ENCODE peak calls at places on chromosomes 5 and 9, in eight cellular contexts. M is activated CD8-positive, alpha-beta memory T cell treated with anti-CD3 and anti-CD28 coated beads, Interleukin-2, amount 50 U/mL, for 4 hours; K is fibroblast of the aortic adventitia; J is KBM-7; D is activated T-cell treated with anti-CD3 and anti-CD28 coated beads, Interleukin-2, amount 50 U/mL, for 72 hours; V is iPS-NIHi11; X is cerebellar cortex; H is CD8-positive, alpha-beta T cell. R is an unnamed sample.

GRCh38 chr5:171308453-171309275 is at the start of gene TLX3:
- DNase-seq in H (no peak), D (no peak), M (no peak), X (peak), J (no peak), V (peak), K (no peak), R (peak)

GRCh38 chr9:128809036-128809599 is 9.2 kb upstream of the ENDOG start:
- DNase-seq in M (no peak), D (no peak), V (no peak), K (no peak), J (no peak), X (no peak), H (no peak), R (no peak)

GRCh38 chr5:54904425-54904824 is 81.0 kb downstream of the ESM1 start:
- DNase-seq in M (no peak), D (no peak), V (peak), X (peak), H (no peak), K (peak), J (no peak), R (peak)

GRCh38 chr9:78982849-78983248 is 588.9 kb upstream of the TLE4 start:
- DNase-seq in X (peak), D (no peak), V (no peak), H (no peak), K (no peak), M (no peak), J (no peak), R (no peak)

GRCh38 chr9:97633859-97634485 is 351 bp downstream of the NCBP1 start:
- DNase-seq in M (no peak), V (no peak), K (no peak), X (no peak), H (peak), J (no peak), D (no peak), R (peak)

GRCh38 chr5:38716516-38716915 is 129.3 kb upstream of the OSMR start:
- DNase-seq in M (no peak), K (no peak), V (no peak), X (no peak), H (no peak), J (no peak), D (no peak), R (no peak)

GRCh38 chr9:109313351-109313750 is 7.5 kb downstream of the EPB41L4B start:
- DNase-seq in V (no peak), K (no peak), H (no peak), X (no peak), M (no peak), D (no peak), J (no peak), R (no peak)

GRCh38 chr5:176628406-176629228 is 1.7 kb downstream of the SNCB start:
- DNase-seq in X (peak), D (no peak), J (no peak), K (no peak), M (no peak), V (no peak), H (no peak), R (no peak)

GRCh38 chr9:34049630-34050384 is 1.1 kb upstream of the UBAP2 start:
- DNase-seq in K (no peak), J (no peak), X (no peak), H (no peak), D (no peak), M (peak), V (no peak), R (no peak)

GRCh38 chr9:113215142-113215541 is 5.9 kb downstream of the FKBP15 start:
- DNase-seq in K (peak), X (no peak), D (no peak), V (no peak), M (no peak), H (no peak), J (no peak), R (no peak)

GRCh38 chr5:36575367-36575781 is 31.0 kb upstream of the SLC1A3 start:
- DNase-seq in K (peak), D (no peak), X (no peak), J (no peak), H (no peak), M (no peak), V (no peak), R (no peak)

GRCh38 chr5:126624534-126624933 is 23.8 kb downstream of the PHAX start:
- DNase-seq in D (peak), J (no peak), X (no peak), H (no peak), V (no peak), M (no peak), K (peak), R (no peak)

GRCh38 chr5:178350361-178351220 is 118.0 kb upstream of the PHYKPL start:
- DNase-seq in K (no peak), H (no peak), V (no peak), M (no peak), X (no peak), D (no peak), J (no peak), R (no peak)

GRCh38 chr9:110126986-110127864 is 80.7 kb downstream of the C9orf152 start:
- DNase-seq in V (peak), M (no peak), X (no peak), J (peak), K (peak), D (no peak), H (no peak), R (no peak)

GRCh38 chr5:142063878-142064331 is 44.7 kb upstream of the NDFIP1 start:
- DNase-seq in M (peak), V (peak), H (peak), X (peak), J (peak), D (peak), K (peak), R (peak)

GRCh38 chr5:113382736-113383135 is 52.1 kb downstream of the TSSK1B start:
- DNase-seq in D (no peak), K (no peak), H (no peak), X (no peak), J (no peak), V (no peak), M (no peak), R (no peak)

GRCh38 chr9:91334053-91334452 is 27.7 kb downstream of the AUH start:
- DNase-seq in H (no peak), K (no peak), M (no peak), J (no peak), V (no peak), D (peak), X (no peak), R (no peak)

GRCh38 chr9:133628766-133629165 is 7.4 kb upstream of the DBH start:
- DNase-seq in J (no peak), V (no peak), D (no peak), K (no peak), X (no peak), M (no peak), H (no peak), R (no peak)

GRCh38 chr9:117189121-117189520 is 225.7 kb downstream of the ASTN2 start:
- DNase-seq in V (no peak), J (no peak), X (no peak), D (no peak), K (no peak), H (no peak), M (no peak), R (no peak)

GRCh38 chr5:113806823-113807222 is 293.3 kb downstream of the YTHDC2 start:
- DNase-seq in M (no peak), D (no peak), J (no peak), X (peak), V (no peak), K (peak), H (no peak), R (no peak)

GRCh38 chr5:38547257-38547656 is 9.2 kb downstream of the LIFR start:
- DNase-seq in J (no peak), M (no peak), D (no peak), X (no peak), V (no peak), H (no peak), K (peak), R (no peak)

GRCh38 chr9:128216781-128217553 is 13.8 kb downstream of the DNM1 start:
- DNase-seq in X (no peak), D (no peak), K (no peak), V (no peak), M (no peak), J (no peak), H (no peak), R (no peak)